ENCODE peak calls at places on chromosomes 3 and 15, in nine cellular contexts. P is A549, G is MM.1S, K is endodermal cell, R is mammary epithelial cell, W is brain microvascular endothelial cell, Z is AG04449, X is bronchial epithelial cell, B is tibial nerve. D is an unnamed sample.

GRCh38 chr15:84702961-84703482 is 12.9 kb downstream of the SEC11A start:
- DNase-seq in P (no peak), G (no peak), K (no peak), R (no peak), W (peak), Z (no peak), X (no peak), B (no peak), D (no peak)

GRCh38 chr3:125219261-125219701 is 6.7 kb upstream of the SLC12A8 start:
- DNase-seq in P (no peak), G (no peak), K (peak), R (no peak), W (no peak), Z (no peak), X (no peak), B (no peak), D (no peak)

GRCh38 chr15:28017423-28017924 is 81.6 kb downstream of the OCA2 start:
- DNase-seq in P (peak), G (no peak), K (no peak), R (no peak), W (no peak), Z (no peak), X (peak), B (no peak), D (no peak)

GRCh38 chr15:85759391-85759790 is 35.3 kb downstream of the KLHL25 start:
- DNase-seq in P (no peak), G (no peak), K (no peak), R (no peak), W (no peak), Z (no peak), X (no peak), B (no peak), D (no peak)

GRCh38 chr15:57153140-57153539 is 223.2 kb upstream of the CGNL1 start:
- DNase-seq in P (no peak), G (no peak), K (no peak), R (no peak), W (peak), Z (no peak), X (peak), B (no peak), D (no peak)

GRCh38 chr3:104040896-104041295 is 1325.8 kb upstream of the ALCAM start:
- DNase-seq in P (no peak), G (peak), K (no peak), R (no peak), W (no peak), Z (no peak), X (no peak), B (no peak), D (no peak)

GRCh38 chr3:129616713-129617112 is 10.2 kb upstream of the PLXND1 start:
- DNase-seq in P (no peak), G (no peak), K (no peak), R (peak), W (no peak), Z (no peak), X (peak), B (no peak), D (no peak)

GRCh38 chr3:195583831-195584542 is at the start of gene APOD:
- DNase-seq in P (peak), G (no peak), K (no peak), R (peak), W (peak), Z (no peak), X (peak), B (peak), D (no peak)

GRCh38 chr15:48190932-48191573 is 412 bp upstream of the CTXN2 start:
- DNase-seq in P (peak), G (peak), K (peak), R (peak), W (peak), Z (no peak), X (peak), B (peak), D (no peak)

GRCh38 chr3:178618197-178618596 is 82.0 kb downstream of the KCNMB2 start:
- DNase-seq in P (no peak), G (no peak), K (no peak), R (peak), W (no peak), Z (no peak), X (no peak), B (no peak), D (no peak)

GRCh38 chr15:69475769-69476358 is 23.2 kb downstream of the RPLP1 start:
- DNase-seq in P (peak), G (peak), K (peak), R (peak), W (peak), Z (no peak), X (peak), B (peak), D (no peak)

GRCh38 chr3:122695927-122696561 is 15.4 kb downstream of the PARP14 start:
- DNase-seq in P (no peak), G (no peak), K (no peak), R (no peak), W (no peak), Z (no peak), X (no peak), B (no peak), D (no peak)

GRCh38 chr15:70507772-70508351 is 255.5 kb downstream of the UACA start:
- DNase-seq in P (peak), G (no peak), K (no peak), R (peak), W (peak), Z (no peak), X (peak), B (no peak), D (peak)

GRCh38 chr3:124770341-124771082 is 40.3 kb downstream of the UMPS start:
- DNase-seq in P (no peak), G (peak), K (peak), R (no peak), W (no peak), Z (no peak), X (peak), B (no peak), D (no peak)

GRCh38 chr3:46847744-46848143 is 15.5 kb downstream of the MYL3 start:
- DNase-seq in P (no peak), G (no peak), K (peak), R (no peak), W (no peak), Z (no peak), X (no peak), B (no peak), D (no peak)

GRCh38 chr15:91632176-91632575 is 221.3 kb upstream of the SLCO3A1 start:
- DNase-seq in P (no peak), G (no peak), K (no peak), R (no peak), W (no peak), Z (no peak), X (no peak), B (no peak), D (no peak)

GRCh38 chr3:48306860-48307530 is 26.5 kb downstream of the SPINK8 start:
- DNase-seq in P (no peak), G (no peak), K (no peak), R (no peak), W (no peak), Z (no peak), X (no peak), B (no peak), D (no peak)

DNA sequence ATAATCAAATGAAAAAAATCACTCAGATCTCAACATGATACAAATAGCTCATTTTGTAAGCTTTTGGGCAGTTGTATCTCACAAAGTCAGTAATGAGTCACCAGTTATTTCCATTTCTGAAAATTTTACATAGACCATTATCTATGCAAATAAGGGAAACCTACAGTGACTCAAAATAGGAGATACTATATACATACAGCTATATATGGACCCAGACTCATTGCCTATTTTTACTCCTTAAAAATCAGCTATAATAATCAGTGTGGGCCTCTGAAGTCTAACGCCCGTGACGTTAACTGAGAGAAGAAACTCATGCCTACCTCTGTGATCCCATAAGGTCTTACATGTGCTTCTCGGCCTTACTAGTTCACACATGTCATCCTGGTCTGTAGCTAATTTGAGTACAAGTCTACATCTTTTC is 31.6 kb downstream of the LRIG1 start:
- DNase-seq in P (no peak), G (peak), K (no peak), R (no peak), W (no peak), Z (no peak), X (peak), B (no peak), D (no peak)
- H3K4me3 ChIP-seq in P (no peak), G (no peak), K (no peak), R (no peak), W (no peak), Z (no peak), X (no peak), B (no peak), D (no peak)

GRCh38 chr3:144031938-144032337 is 60.3 kb downstream of the DIPK2A start:
- DNase-seq in P (no peak), G (no peak), K (no peak), R (peak), W (no peak), Z (no peak), X (peak), B (no peak), D (no peak)
- H3K4me3 ChIP-seq in P (no peak), G (no peak), K (no peak), R (no peak), W (no peak), Z (no peak), X (no peak), B (no peak), D (no peak)

GRCh38 chr3:134030382-134030753 is 643 bp upstream of the SLCO2A1 start:
- DNase-seq in P (no peak), G (no peak), K (peak), R (no peak), W (no peak), Z (no peak), X (no peak), B (no peak), D (no peak)
- H3K4me3 ChIP-seq in P (peak), G (no peak), K (peak), R (no peak), W (peak), Z (peak), X (peak), B (peak), D (peak)

DNA sequence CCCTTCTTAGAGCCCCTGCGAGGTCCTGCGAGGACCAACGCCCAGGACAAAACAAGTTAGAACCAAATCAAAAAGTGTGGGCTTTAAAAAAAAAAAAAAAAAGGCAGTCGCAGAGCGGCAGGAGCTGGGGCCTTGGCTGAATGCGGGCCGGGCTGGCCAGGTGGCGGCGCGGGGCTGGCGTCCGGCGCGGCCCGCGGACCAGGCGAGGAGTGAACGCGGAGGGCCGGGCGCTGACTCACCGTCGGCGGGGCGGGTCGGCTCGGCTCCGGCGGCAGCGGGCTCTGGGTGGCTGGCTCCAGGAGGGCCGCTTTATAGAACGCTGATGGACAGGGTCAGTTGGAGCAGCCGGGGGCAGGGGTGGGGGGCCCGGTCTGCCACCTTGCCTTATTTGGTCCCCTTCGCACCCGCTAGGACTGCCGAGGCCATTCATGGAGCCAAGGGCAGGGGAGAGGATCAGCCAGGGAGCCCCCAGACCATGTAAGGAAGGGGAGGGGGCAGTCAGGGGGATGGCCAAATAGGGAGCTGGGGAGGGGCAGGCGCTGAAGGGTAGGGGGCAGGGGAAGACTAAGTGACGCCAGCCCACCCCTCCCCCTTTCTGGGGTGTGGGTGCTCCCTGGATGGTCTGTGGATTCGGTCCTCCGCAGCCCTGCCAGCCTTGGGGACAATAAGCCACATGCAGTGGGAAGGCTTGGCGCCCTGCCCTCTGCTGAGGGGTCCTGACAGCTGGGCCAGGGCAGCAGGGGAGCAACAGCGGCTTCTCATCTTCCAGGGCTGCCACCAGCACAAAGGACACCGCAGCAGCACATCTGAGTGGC is at the start of gene ACTC1:
- DNase-seq in P (peak), G (no peak), K (peak), R (peak), W (peak), Z (no peak), X (peak), B (no peak), D (no peak)
- H3K4me3 ChIP-seq in P (peak), G (no peak), K (no peak), R (no peak), W (peak), Z (peak), X (no peak), B (no peak), D (peak)

GRCh38 chr15:74176262-74177208 is 3.0 kb downstream of the ISLR start:
- DNase-seq in P (no peak), G (no peak), K (peak), R (no peak), W (no peak), Z (no peak), X (no peak), B (no peak), D (no peak)
- H3K4me3 ChIP-seq in P (no peak), G (no peak), K (no peak), R (no peak), W (no peak), Z (no peak), X (no peak), B (no peak), D (no peak)